ENCODE peak calls at places on chromosomes 5 and 9, in ten cellular contexts. E is stimulated activated CD4-positive, alpha-beta T cell treated with anti-CD3 and anti-CD28 coated beads, Interleukin-4, amount 100 ng/mL, for 24 hours; T is naive thymus-derived CD4-positive, alpha-beta T cell; G is A172; U is COR-L47; L is hepatocyte; M is HCEC 1CT; P is cardiac fibroblast; J is HTR-8/SVneo; S is upper lobe of right lung. R is an unnamed sample.
A peak's percentile ranks its signal among the peaks of the same experiment; 100 is the strongest.

GRCh38 chr5:110900829-110901228 is 162.0 kb downstream of the SLC25A46 start:
- DNase-seq in E (no peak), M (peak; percentile 97), G (peak; percentile 21), U (no peak), S (no peak), L (no peak), T (no peak), J (no peak), P (peak; percentile 64), R (no peak)

GRCh38 chr9:135671591-135672041 is 8.5 kb downstream of the LCN9 start:
- DNase-seq in L (no peak), U (no peak), T (no peak), M (no peak), J (no peak), E (no peak), S (peak; percentile 51), P (no peak), G (no peak), R (no peak)

GRCh38 chr9:110016340-110016739 is 191.6 kb downstream of the C9orf152 start:
- DNase-seq in P (peak; percentile 57), L (no peak), E (no peak), J (no peak), U (no peak), S (no peak), M (peak; percentile 84), G (peak; percentile 88), T (no peak), R (no peak)

GRCh38 chr5:132376694-132377641 is 7.5 kb downstream of the SLC22A5 start:
- DNase-seq in U (no peak), T (no peak), L (no peak), M (no peak), E (no peak), G (no peak), P (no peak), S (no peak), J (no peak), R (no peak)

GRCh38 chr9:37309136-37309535 is 113.4 kb upstream of the GRHPR start:
- DNase-seq in L (peak; percentile 11), G (peak; percentile 6), P (no peak), T (peak; percentile 18), M (peak; percentile 25), U (peak; percentile 16), J (peak; percentile 12), S (no peak), E (peak; percentile 28), R (peak; percentile 13)

GRCh38 chr9:132250324-132251262 is 88.7 kb downstream of the NTNG2 start:
- DNase-seq in M (no peak), S (no peak), U (no peak), E (no peak), J (no peak), P (no peak), L (no peak), G (no peak), T (no peak), R (no peak)

GRCh38 chr5:76544268-76544926 is 78.8 kb downstream of the F2RL2 start:
- DNase-seq in S (no peak), E (peak; percentile 68), P (peak; percentile 10), L (peak; percentile 78), T (peak; percentile 69), J (peak; percentile 32), M (peak; percentile 41), G (peak; percentile 14), U (no peak), R (no peak)

GRCh38 chr9:75890541-75891276 is at the start of gene PCSK5:
- DNase-seq in P (peak; percentile 97), U (peak; percentile 83), M (peak; percentile 83), G (peak; percentile 81), E (peak; percentile 85), J (peak; percentile 73), S (peak; percentile 95), T (peak; percentile 92), L (peak; percentile 97), R (peak; percentile 47)

GRCh38 chr5:96381526-96381925 is 51.5 kb downstream of the PCSK1 start:
- DNase-seq in M (no peak), G (no peak), P (no peak), U (peak; percentile 13), S (no peak), J (no peak), L (peak; percentile 10), E (no peak), T (no peak), R (no peak)

GRCh38 chr5:72445969-72446368 is 61.2 kb downstream of the ZNF366 start:
- DNase-seq in U (no peak), E (no peak), P (no peak), J (no peak), M (no peak), L (no peak), S (no peak), T (no peak), G (no peak), R (no peak)

GRCh38 chr5:142677212-142677611 is 8.7 kb downstream of the FGF1 start:
- DNase-seq in S (no peak), J (no peak), E (no peak), L (no peak), U (no peak), T (no peak), P (no peak), M (peak; percentile 17), G (no peak), R (no peak)